ENCODE peak calls at places on chromosomes 1 and 21, in six cellular contexts. One of them, this sample, is unnamed.

GRCh38 chr1:16061255-16061654 is 12.2 kb downstream of the FAM131C start:
- DNase-seq in MG63: no peak
- DNase-seq in activated naive CD4-positive, alpha-beta T cell: no peak
- DNase-seq in GM23248: no peak
- DNase-seq in lower leg skin: no peak
- DNase-seq in anterior cingulate cortex: no peak
- DNase-seq in this sample: peak; percentile 13

GRCh38 chr21:46119565-46120271 is 21.8 kb downstream of the COL6A2 start:
- DNase-seq in MG63: peak; percentile 1
- DNase-seq in activated naive CD4-positive, alpha-beta T cell: no peak
- DNase-seq in GM23248: no peak
- DNase-seq in lower leg skin: no peak
- DNase-seq in anterior cingulate cortex: no peak
- DNase-seq in this sample: no peak

GRCh38 chr1:231723146-231723545 is 96.6 kb downstream of the DISC1 start:
- DNase-seq in MG63: no peak
- DNase-seq in activated naive CD4-positive, alpha-beta T cell: no peak
- DNase-seq in GM23248: no peak
- DNase-seq in lower leg skin: no peak
- DNase-seq in anterior cingulate cortex: no peak
- DNase-seq in this sample: no peak

GRCh38 chr1:47651311-47652089 is 213.7 kb downstream of the FOXD2 start:
- DNase-seq in MG63: no peak
- DNase-seq in activated naive CD4-positive, alpha-beta T cell: no peak
- DNase-seq in GM23248: no peak
- DNase-seq in lower leg skin: no peak
- DNase-seq in anterior cingulate cortex: no peak
- DNase-seq in this sample: no peak

GRCh38 chr1:209157514-209158285 is 425.8 kb upstream of the CAMK1G start:
- DNase-seq in MG63: no peak
- DNase-seq in activated naive CD4-positive, alpha-beta T cell: no peak
- DNase-seq in GM23248: no peak
- DNase-seq in lower leg skin: no peak
- DNase-seq in anterior cingulate cortex: no peak
- DNase-seq in this sample: no peak

GRCh38 chr1:225119307-225119706 is 189.8 kb downstream of the DNAH14 start:
- DNase-seq in MG63: no peak
- DNase-seq in activated naive CD4-positive, alpha-beta T cell: no peak
- DNase-seq in GM23248: peak; percentile 17
- DNase-seq in lower leg skin: no peak
- DNase-seq in anterior cingulate cortex: no peak
- DNase-seq in this sample: peak; percentile 8

GRCh38 chr1:218705911-218706893 is 361.1 kb downstream of the TGFB2 start:
- DNase-seq in MG63: peak; percentile 43
- DNase-seq in activated naive CD4-positive, alpha-beta T cell: no peak
- DNase-seq in GM23248: peak; percentile 92
- DNase-seq in lower leg skin: peak; percentile 20
- DNase-seq in anterior cingulate cortex: no peak
- DNase-seq in this sample: peak; percentile 88

GRCh38 chr1:44647896-44648295 is 26.4 kb downstream of the TMEM53 start:
- DNase-seq in MG63: no peak
- DNase-seq in activated naive CD4-positive, alpha-beta T cell: no peak
- DNase-seq in GM23248: no peak
- DNase-seq in lower leg skin: no peak
- DNase-seq in anterior cingulate cortex: no peak
- DNase-seq in this sample: no peak

GRCh38 chr1:151968058-151968457 is 25.6 kb downstream of the S100A10 start:
- DNase-seq in MG63: no peak
- DNase-seq in activated naive CD4-positive, alpha-beta T cell: peak; percentile 19
- DNase-seq in GM23248: peak; percentile 72
- DNase-seq in lower leg skin: no peak
- DNase-seq in anterior cingulate cortex: no peak
- DNase-seq in this sample: peak; percentile 72

GRCh38 chr1:12047120-12047876 is 15.8 kb upstream of the TNFRSF8 start:
- DNase-seq in MG63: no peak
- DNase-seq in activated naive CD4-positive, alpha-beta T cell: no peak
- DNase-seq in GM23248: peak; percentile 35
- DNase-seq in lower leg skin: no peak
- DNase-seq in anterior cingulate cortex: no peak
- DNase-seq in this sample: no peak

GRCh38 chr1:201597551-201598230 is 58.8 kb downstream of the NAV1 start:
- DNase-seq in MG63: no peak
- DNase-seq in activated naive CD4-positive, alpha-beta T cell: no peak
- DNase-seq in GM23248: no peak
- DNase-seq in lower leg skin: peak; percentile 35
- DNase-seq in anterior cingulate cortex: no peak
- DNase-seq in this sample: peak; percentile 63

GRCh38 chr1:3651939-3652537 is at the start of gene TP73:
- DNase-seq in MG63: peak; percentile 83
- DNase-seq in activated naive CD4-positive, alpha-beta T cell: no peak
- DNase-seq in GM23248: peak; percentile 25
- DNase-seq in lower leg skin: no peak
- DNase-seq in anterior cingulate cortex: no peak
- DNase-seq in this sample: no peak

GRCh38 chr1:232577809-232578208 is 52.1 kb downstream of the SIPA1L2 start:
- DNase-seq in MG63: no peak
- DNase-seq in activated naive CD4-positive, alpha-beta T cell: no peak
- DNase-seq in GM23248: no peak
- DNase-seq in lower leg skin: no peak
- DNase-seq in anterior cingulate cortex: no peak
- DNase-seq in this sample: no peak